ENCODE peak calls at places on chromosomes 2 and 18, in seven cellular contexts. Q, X, W, K, M, I and A are unnamed samples.

GRCh38 chr2:190069936-190070696 is 7.6 kb upstream of the MSTN start:
- DNase-seq in I (peak; percentile 68), W (peak; percentile 16), Q (no peak), M (peak; percentile 75), K (peak; percentile 68), X (no peak), A (peak; percentile 77)

GRCh38 chr18:51400721-51401120 is 203.2 kb upstream of the MEX3C start:
- DNase-seq in I (no peak), M (no peak), Q (no peak), X (no peak), W (no peak), K (no peak), A (no peak)

GRCh38 chr2:20227894-20228505 is 3.1 kb upstream of the SDC1 start:
- DNase-seq in K (no peak), Q (no peak), X (peak; percentile 74), M (no peak), W (no peak), I (no peak), A (no peak)

GRCh38 chr2:9699139-9699823 is 68.5 kb upstream of the YWHAQ start:
- DNase-seq in X (no peak), W (peak; percentile 75), M (peak; percentile 86), Q (no peak), I (no peak), K (no peak), A (no peak)

GRCh38 chr2:28662468-28663095 is 89.0 kb upstream of the PPP1CB start:
- DNase-seq in X (no peak), K (peak; percentile 53), Q (no peak), W (no peak), M (peak; percentile 81), I (no peak), A (no peak)

GRCh38 chr2:218631837-218632236 is 24.1 kb downstream of the PLCD4 start:
- DNase-seq in M (peak; percentile 47), Q (no peak), K (no peak), X (no peak), I (no peak), W (no peak), A (no peak)

GRCh38 chr2:229784791-229785190 is 70.4 kb upstream of the DNER start:
- DNase-seq in M (peak; percentile 47), W (no peak), K (no peak), X (no peak), I (no peak), Q (no peak), A (no peak)

GRCh38 chr2:98924910-98925309 is 11.1 kb downstream of the CRACDL start:
- DNase-seq in M (no peak), X (peak; percentile 76), K (no peak), I (no peak), Q (no peak), W (no peak), A (no peak)

GRCh38 chr2:110678457-110679336 is 834 bp upstream of the BUB1 start:
- DNase-seq in K (peak; percentile 27), X (peak; percentile 86), M (peak; percentile 17), I (no peak), Q (no peak), W (peak; percentile 41), A (peak; percentile 79)

GRCh38 chr2:46643493-46643892 is 164.1 kb downstream of the TMEM247 start:
- DNase-seq in W (peak; percentile 18), K (no peak), M (no peak), Q (no peak), X (no peak), I (no peak), A (no peak)

GRCh38 chr18:78765637-78766281 is 213.9 kb upstream of the SALL3 start:
- DNase-seq in M (no peak), I (no peak), W (no peak), X (peak; percentile 50), Q (no peak), K (no peak), A (no peak)

GRCh38 chr2:63497561-63497960 is 90.7 kb downstream of the WDPCP start:
- DNase-seq in W (no peak), X (no peak), M (no peak), Q (no peak), K (no peak), I (no peak), A (no peak)

GRCh38 chr18:64019922-64020756 is 50.3 kb downstream of the SERPINB8 start:
- DNase-seq in W (no peak), K (no peak), X (no peak), M (no peak), Q (no peak), I (no peak), A (no peak)

GRCh38 chr2:179850188-179850587 is 11.2 kb downstream of the ZNF385B start:
- DNase-seq in K (no peak), X (no peak), W (no peak), M (peak; percentile 50), Q (no peak), I (peak; percentile 5), A (no peak)

GRCh38 chr2:30777662-30778505 is 29.4 kb downstream of the CAPN13 start:
- DNase-seq in W (no peak), I (no peak), X (peak; percentile 40), Q (no peak), K (peak; percentile 3), M (no peak), A (no peak)

GRCh38 chr2:18788590-18788989 is 199.2 kb upstream of the NT5C1B start:
- DNase-seq in I (no peak), Q (peak; percentile 38), W (no peak), M (peak; percentile 14), X (no peak), K (no peak), A (no peak)

GRCh38 chr2:238929242-238930081 is 81.6 kb downstream of the TWIST2 start:
- DNase-seq in M (peak; percentile 30), K (peak; percentile 25), Q (peak; percentile 23), W (no peak), I (no peak), X (peak; percentile 94), A (no peak)

DNA sequence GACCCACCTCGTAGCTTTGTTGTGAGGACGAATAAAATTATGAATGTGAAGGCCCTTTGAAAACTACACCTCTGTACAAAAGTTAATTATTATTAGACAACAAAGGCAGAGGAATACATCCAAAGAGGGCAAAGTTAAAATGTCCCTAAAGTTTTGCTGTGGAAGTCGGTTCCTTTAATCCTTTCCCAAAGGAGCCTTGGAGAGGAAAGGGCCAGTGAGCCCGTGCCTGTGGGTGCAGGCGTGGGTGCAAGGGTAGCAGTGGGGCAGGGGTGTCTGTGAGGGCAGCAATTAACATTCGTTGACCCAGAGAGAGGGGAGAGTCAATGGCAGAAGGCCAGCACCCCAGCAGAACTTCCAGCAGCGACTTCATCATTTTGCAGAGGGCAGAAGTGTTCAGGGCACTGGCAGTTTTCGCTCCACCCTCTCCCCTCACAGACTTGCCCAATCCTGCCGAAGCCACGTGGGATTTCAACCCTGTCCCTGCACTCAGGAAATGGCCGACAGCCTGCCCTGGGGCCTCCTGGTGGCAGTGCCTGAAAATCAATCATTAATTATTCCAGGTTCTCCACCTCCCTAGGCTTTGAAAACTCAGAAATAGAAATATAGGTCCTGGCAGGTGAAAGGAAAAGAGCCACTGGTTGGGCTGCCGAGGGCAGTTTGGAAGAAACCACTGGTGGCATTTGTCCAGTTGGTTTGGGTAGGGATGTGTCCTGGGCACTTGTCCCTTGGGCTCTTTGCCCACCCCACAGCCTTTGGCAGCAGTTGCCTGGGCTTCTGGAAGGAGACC is 4.2 kb upstream of the PAX8 start:
- DNase-seq in I (peak; percentile 91), W (no peak), Q (no peak), K (peak; percentile 80), M (peak; percentile 4), X (no peak), A (no peak)
- TF ChIP-seq POLR2A in I (peak; percentile 70), W (no peak), Q (no peak), K (no peak), M (no peak), X (no peak), A (no peak)

GRCh38 chr18:48754559-48754958 is 196.2 kb downstream of the SMAD7 start:
- DNase-seq in K (no peak), W (no peak), M (no peak), I (no peak), Q (no peak), X (no peak), A (no peak)

GRCh38 chr18:48756511-48757226 is 194.1 kb downstream of the SMAD7 start:
- DNase-seq in I (no peak), Q (no peak), X (no peak), W (no peak), K (no peak), M (no peak), A (no peak)

GRCh38 chr18:48761582-48761981 is 189.2 kb downstream of the SMAD7 start:
- DNase-seq in W (no peak), I (no peak), M (no peak), Q (no peak), X (no peak), K (no peak), A (no peak)

GRCh38 chr18:48754993-48755473 is 195.7 kb downstream of the SMAD7 start:
- DNase-seq in W (no peak), I (no peak), M (no peak), X (no peak), Q (no peak), K (no peak), A (no peak)

DNA sequence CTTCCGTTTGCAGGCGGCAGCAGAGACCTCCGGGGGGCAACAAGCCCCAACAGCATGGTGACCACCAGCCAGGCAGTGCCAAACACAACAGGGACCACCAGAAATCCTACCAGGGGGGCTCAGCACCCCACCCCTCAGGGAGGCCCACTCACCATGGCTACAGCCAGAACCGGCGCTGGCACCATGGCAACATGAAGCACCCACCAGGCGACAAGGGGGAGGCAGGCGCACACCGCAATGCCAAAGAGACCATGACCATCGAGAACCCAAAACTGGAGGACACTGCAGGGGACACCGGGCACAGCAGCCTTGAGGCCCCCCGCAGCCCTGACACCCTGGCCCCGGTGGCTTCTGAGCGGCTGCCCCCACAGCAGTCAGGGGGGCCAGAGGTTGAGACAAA is 192.9 kb downstream of the SMAD7 start:
- DNase-seq in Q (no peak), W (no peak), I (no peak), X (no peak), M (no peak), K (no peak), A (no peak)
- TF ChIP-seq POLR2A in Q (no peak), W (no peak), I (no peak), X (no peak), M (no peak), K (no peak), A (no peak)

GRCh38 chr2:100409461-100409860 is 8.0 kb downstream of the CHST10 start:
- DNase-seq in X (peak; percentile 25), K (no peak), W (no peak), M (no peak), I (no peak), Q (no peak), A (no peak)
- TF ChIP-seq POLR2A in X (no peak), K (no peak), W (no peak), M (no peak), I (no peak), Q (no peak), A (no peak)

DNA sequence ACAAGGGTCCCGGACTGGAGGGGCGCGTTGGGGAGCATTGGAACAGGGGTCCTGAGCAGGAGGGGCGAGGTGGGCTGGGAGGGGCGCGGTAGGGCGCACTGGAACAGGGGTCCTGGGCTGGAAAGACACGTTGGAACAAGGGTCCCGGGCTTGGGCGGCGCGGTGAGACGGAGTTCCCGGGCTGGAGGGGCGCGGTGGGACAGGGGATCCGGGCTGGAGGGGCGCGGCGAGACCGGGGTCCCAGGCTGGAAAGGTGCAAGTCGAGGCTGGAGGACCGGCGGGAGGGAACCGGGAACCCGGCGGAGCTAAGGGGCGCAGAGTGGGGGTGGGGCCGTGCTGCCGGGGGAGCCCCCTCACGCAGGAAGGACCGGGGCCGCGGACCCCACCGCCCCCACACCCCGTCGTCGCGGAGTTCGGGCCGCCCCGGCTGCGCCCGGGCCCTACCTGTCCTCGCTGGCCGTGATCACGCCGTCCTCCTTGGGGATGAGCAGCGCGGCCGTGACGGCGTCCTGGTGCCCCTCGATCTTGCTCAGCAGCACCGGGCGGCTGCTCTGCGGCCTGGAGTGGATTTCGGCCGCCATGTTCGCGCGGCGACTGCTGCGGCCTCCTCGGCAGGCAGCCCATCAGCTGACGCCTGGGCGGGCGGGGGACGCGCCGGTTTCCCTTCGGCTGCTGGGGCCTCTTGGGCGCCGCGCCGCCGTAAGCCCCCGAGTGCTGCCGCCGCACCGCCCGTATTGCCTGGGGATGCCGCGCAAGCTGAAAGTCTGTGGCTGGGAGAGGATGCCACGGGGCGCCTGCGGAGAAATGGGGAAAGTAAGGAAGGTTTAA is at the start of gene WDFY1:
- DNase-seq in K (peak; percentile 90), I (peak; percentile 75), X (peak; percentile 97), Q (peak; percentile 90), M (peak; percentile 86), W (peak; percentile 80), A (peak; percentile 91)
- TF ChIP-seq POLR2A in K (peak; percentile 74), I (peak; percentile 90), X (no peak), Q (no peak), M (peak; percentile 87), W (peak; percentile 77), A (peak; percentile 81)